ENCODE peak calls at places on chromosomes 3 and 15, in five cellular contexts. K, P, Y, B and C are unnamed samples.
A peak's percentile ranks its signal among the peaks of the same experiment; 100 is the strongest.

GRCh38 chr3:11850003-11850402 is 3.3 kb upstream of the TAMM41 start:
- DNase-seq in P (no peak), K (no peak), B (no peak), Y (no peak), C (no peak)

GRCh38 chr3:123636431-123636841 is 51.6 kb upstream of the HACD2 start:
- DNase-seq in B (no peak), K (no peak), Y (peak; percentile 90), P (no peak), C (no peak)

GRCh38 chr3:119380697-119381096 is 82.7 kb downstream of the TMEM39A start:
- DNase-seq in K (no peak), B (no peak), Y (no peak), P (no peak), C (no peak)

GRCh38 chr3:149271669-149272068 is 50.0 kb upstream of the CP start:
- DNase-seq in Y (no peak), B (no peak), P (no peak), K (no peak), C (no peak)

GRCh38 chr3:102174832-102175374 is 259.9 kb upstream of the ZPLD1 start:
- DNase-seq in K (no peak), B (no peak), Y (no peak), P (peak; percentile 27), C (no peak)

GRCh38 chr15:72227720-72228119 is 3.3 kb downstream of the PKM start:
- DNase-seq in P (no peak), B (no peak), Y (no peak), K (no peak), C (no peak)

GRCh38 chr3:42991369-42992315 is 12.5 kb downstream of the GASK1A start:
- DNase-seq in Y (no peak), B (no peak), K (no peak), P (peak; percentile 12), C (no peak)

GRCh38 chr3:87120850-87121249 is 106.3 kb upstream of the CHMP2B start:
- DNase-seq in K (no peak), Y (no peak), B (no peak), P (no peak), C (no peak)

GRCh38 chr3:53044371-53045106 is 1.3 kb downstream of the SFMBT1 start:
- DNase-seq in B (no peak), Y (no peak), K (no peak), P (peak; percentile 47), C (peak; percentile 68)

GRCh38 chr3:131174752-131175151 is 148.1 kb downstream of the NEK11 start:
- DNase-seq in B (peak; percentile 9), P (no peak), K (no peak), Y (no peak), C (peak; percentile 10)

GRCh38 chr15:27241942-27242341 is 271.0 kb downstream of the GABRG3 start:
- DNase-seq in K (no peak), B (peak; percentile 7), Y (no peak), P (no peak), C (no peak)

GRCh38 chr15:27449041-27449440 is 478.1 kb downstream of the GABRG3 start:
- DNase-seq in P (peak; percentile 3), K (no peak), B (no peak), Y (no peak), C (no peak)

GRCh38 chr3:75380276-75380771 is 283.8 kb upstream of the FRG2C start:
- DNase-seq in K (no peak), Y (no peak), B (no peak), P (no peak), C (no peak)

GRCh38 chr15:29103825-29104565 is 165.6 kb downstream of the NSMCE3 start:
- DNase-seq in B (peak; percentile 78), Y (peak; percentile 87), K (peak; percentile 7), P (peak; percentile 57), C (peak; percentile 68)

GRCh38 chr15:48641416-48641815 is 4.1 kb downstream of the FBN1 start:
- DNase-seq in Y (no peak), P (peak; percentile 70), K (no peak), B (peak; percentile 39), C (no peak)

GRCh38 chr3:16338999-16339398 is 74.0 kb downstream of the OXNAD1 start:
- DNase-seq in P (peak; percentile 97), B (peak; percentile 97), Y (no peak), K (peak; percentile 97), C (no peak)

GRCh38 chr15:29446480-29446879 is 176.9 kb upstream of the NSMCE3 start:
- DNase-seq in P (no peak), K (no peak), Y (no peak), B (no peak), C (no peak)

GRCh38 chr3:72679540-72680198 is 168.6 kb downstream of the SHQ1 start:
- DNase-seq in P (peak; percentile 52), B (no peak), K (no peak), Y (no peak), C (peak; percentile 32)

GRCh38 chr3:165455360-165455759 is 259.2 kb upstream of the SLITRK3 start:
- DNase-seq in K (no peak), P (no peak), Y (no peak), B (no peak), C (no peak)

GRCh38 chr3:60182697-60183096 is 1068.6 kb downstream of the FHIT start:
- DNase-seq in B (no peak), Y (no peak), K (no peak), P (no peak), C (no peak)

GRCh38 chr3:143811602-143812001 is 36.7 kb downstream of the SLC9A9 start:
- DNase-seq in K (no peak), B (peak; percentile 28), P (no peak), Y (no peak), C (no peak)

GRCh38 chr3:112333386-112334334 is 704 bp downstream of the CD200 start:
- DNase-seq in P (peak; percentile 75), K (no peak), Y (peak; percentile 32), B (no peak), C (no peak)

GRCh38 chr3:68984011-68984410 is 29.5 kb downstream of the EOGT start:
- DNase-seq in Y (no peak), B (no peak), K (no peak), P (no peak), C (no peak)

DNA sequence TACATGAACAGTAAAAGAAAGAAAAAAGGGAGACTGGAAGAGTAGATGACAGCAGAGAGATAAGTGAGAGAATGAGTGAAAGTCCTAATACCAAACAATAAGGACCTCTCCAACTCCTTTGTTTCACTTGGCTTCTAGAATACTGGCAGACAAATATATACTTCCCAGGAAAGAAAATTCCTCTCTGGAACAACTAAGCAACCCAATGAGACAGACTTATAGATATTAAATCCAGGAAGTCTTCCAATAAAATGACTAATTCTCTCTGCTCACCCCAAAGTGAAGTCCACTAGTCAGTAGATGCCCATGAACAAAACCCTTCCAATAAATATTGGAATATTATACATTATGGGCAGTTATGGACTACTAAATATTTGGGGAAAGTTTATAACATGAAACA is 114.2 kb downstream of the NEDD4 start:
- DNase-seq in K (no peak), B (no peak), Y (no peak), P (peak; percentile 85), C (no peak)
- H3K4me3 ChIP-seq in K (no peak overlapping the region), B (no peak overlapping the region), Y (no peak overlapping the region), P (no peak overlapping the region), C (no peak overlapping the region)

DNA sequence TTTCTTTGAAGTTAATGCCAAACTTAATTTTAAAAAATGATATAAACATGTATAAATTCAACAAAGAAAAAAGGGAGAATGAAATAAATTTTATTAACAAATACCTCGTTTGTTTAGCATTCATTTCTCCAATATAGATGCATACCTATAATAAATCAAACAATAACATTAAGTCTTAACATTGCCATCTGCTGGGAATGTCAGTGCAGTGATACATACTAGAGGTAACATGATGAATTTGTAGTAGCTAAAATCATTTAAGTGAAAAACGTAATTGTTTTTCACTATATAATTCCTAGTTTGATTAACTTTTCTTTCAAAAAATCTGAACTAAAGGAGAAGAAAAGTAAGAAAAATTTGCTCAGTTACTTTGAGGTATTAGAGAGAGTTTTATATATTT is 340.2 kb upstream of the CBLB start:
- DNase-seq in K (no peak), B (no peak), Y (no peak), P (peak; percentile 69), C (no peak)
- TF ChIP-seq CTCF in K (peak; percentile 21), B (no peak), Y (peak; percentile 53), P (peak; percentile 51), C (no peak)

GRCh38 chr15:101266787-101267186 is 10.5 kb downstream of the SELENOS start:
- DNase-seq in B (no peak), P (no peak), K (no peak), Y (no peak), C (no peak)
- H3K4me3 ChIP-seq in B (no peak overlapping the region), P (no peak overlapping the region), K (no peak overlapping the region), Y (no peak overlapping the region), C (no peak overlapping the region)

DNA sequence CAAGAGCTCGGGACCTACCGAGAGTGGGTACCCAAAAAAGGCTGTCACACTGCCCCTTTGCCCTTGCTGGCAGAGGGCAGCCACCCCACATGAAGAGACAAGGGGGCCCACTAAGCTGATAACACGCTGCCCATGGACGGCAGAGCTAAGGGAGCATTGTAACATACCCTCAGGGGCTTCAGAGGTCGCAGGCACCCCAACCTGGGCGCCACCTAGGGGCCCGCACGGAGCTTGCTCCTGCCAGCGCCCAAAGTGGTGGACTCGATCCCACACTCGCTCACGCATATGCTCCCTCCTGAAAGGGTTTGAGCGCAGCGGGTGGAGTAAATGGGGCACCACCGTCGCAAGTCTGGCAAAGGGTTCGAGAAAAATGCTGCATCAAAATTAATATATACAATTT is 975.4 kb downstream of the ZPLD1 start:
- DNase-seq in Y (no peak), K (no peak), P (no peak), B (no peak), C (no peak)
- TF ChIP-seq CTCF in Y (no peak), K (peak; percentile 5), P (no peak), B (no peak), C (peak; percentile 35)

GRCh38 chr3:39207361-39208192 is 15.2 kb upstream of the XIRP1 start:
- DNase-seq in K (no peak), P (no peak), B (no peak), Y (no peak), C (no peak)
- H3K4me3 ChIP-seq in K (no peak overlapping the region), P (no peak overlapping the region), B (no peak overlapping the region), Y (no peak overlapping the region), C (no peak overlapping the region)

GRCh38 chr3:133377396-133377795 is 22.5 kb upstream of the BFSP2 start:
- DNase-seq in Y (peak; percentile 53), K (peak; percentile 18), P (peak; percentile 51), B (peak; percentile 42), C (no peak)
- TF ChIP-seq CTCF in Y (peak; percentile 66), K (peak; percentile 67), P (peak; percentile 53), B (peak; percentile 52), C (peak; percentile 46)

DNA sequence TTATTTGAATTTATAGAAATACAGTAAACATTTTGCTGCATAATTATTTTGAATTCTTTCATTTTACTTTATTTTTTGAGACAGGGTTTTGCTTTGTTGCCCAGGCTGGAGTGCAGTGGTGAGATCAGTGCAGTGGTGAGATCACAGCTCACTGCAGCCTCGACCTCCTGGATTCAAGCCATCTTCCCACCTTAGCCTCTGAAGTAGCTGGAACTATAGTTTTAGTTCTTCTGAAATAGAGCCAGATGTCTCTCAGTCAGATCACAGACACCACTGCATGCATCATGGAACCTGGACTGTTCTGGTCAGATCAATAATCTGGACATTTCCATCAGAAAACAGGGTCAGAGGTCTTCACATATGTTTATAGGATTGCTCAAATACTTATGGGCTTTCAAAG is 7.9 kb downstream of the RPLP1 start:
- DNase-seq in K (no peak), B (no peak), Y (no peak), P (no peak), C (no peak)
- H3K4me3 ChIP-seq in K (no peak overlapping the region), B (no peak overlapping the region), Y (no peak overlapping the region), P (no peak overlapping the region), C (no peak overlapping the region)